ENCODE peak calls at places on chromosomes 13 and 19, in five cellular contexts. R is sigmoid colon, G is esophagus muscularis mucosa, U is A549, S is tibial nerve. F is an unnamed sample.

GRCh38 chr19:29634002-29634401 is 27.9 kb downstream of the POP4 start:
- DNase-seq in R (no peak), G (no peak), U (no peak), S (no peak), F (no peak)

GRCh38 chr19:41701401-41702075 is 6.9 kb upstream of the CEACAM5 start:
- DNase-seq in R (peak), G (peak), U (peak), S (no peak), F (peak)

GRCh38 chr19:47094557-47095517 is 18.7 kb downstream of the ZC3H4 start:
- DNase-seq in R (no peak), G (no peak), U (no peak), S (no peak), F (peak)

GRCh38 chr19:34962281-34962944 is 1.6 kb downstream of the ZNF792 start:
- DNase-seq in R (no peak), G (no peak), U (no peak), S (no peak), F (no peak)

GRCh38 chr19:45717983-45718650 is 12.6 kb downstream of the FBXO46 start:
- DNase-seq in R (peak), G (no peak), U (no peak), S (no peak), F (no peak)

GRCh38 chr13:79448413-79448812 is 32.5 kb upstream of the NDFIP2 start:
- DNase-seq in R (no peak), G (no peak), U (no peak), S (no peak), F (no peak)

GRCh38 chr13:77544365-77544764 is 8.9 kb downstream of the SCEL start:
- DNase-seq in R (peak), G (peak), U (no peak), S (peak), F (peak)

GRCh38 chr13:24282256-24282655 is 27.1 kb upstream of the C1QTNF9 start:
- DNase-seq in R (no peak), G (no peak), U (no peak), S (no peak), F (no peak)

GRCh38 chr19:53057904-53058579 is 13.5 kb downstream of the ERVV-2 start:
- DNase-seq in R (no peak), G (no peak), U (no peak), S (no peak), F (no peak)

GRCh38 chr19:47839411-47839810 is 17.7 kb downstream of the CRX start:
- DNase-seq in R (no peak), G (no peak), U (no peak), S (no peak), F (no peak)

GRCh38 chr19:35404879-35405622 is 34.2 kb downstream of the GPR42 start:
- DNase-seq in R (no peak), G (no peak), U (peak), S (no peak), F (peak)

GRCh38 chr13:73056054-73056962 is 2.5 kb upstream of the KLF5 start:
- DNase-seq in R (no peak), G (no peak), U (peak), S (no peak), F (no peak)

GRCh38 chr13:113176292-113176691 is 17.8 kb downstream of the PROZ start:
- DNase-seq in R (no peak), G (no peak), U (no peak), S (no peak), F (peak)

DNA sequence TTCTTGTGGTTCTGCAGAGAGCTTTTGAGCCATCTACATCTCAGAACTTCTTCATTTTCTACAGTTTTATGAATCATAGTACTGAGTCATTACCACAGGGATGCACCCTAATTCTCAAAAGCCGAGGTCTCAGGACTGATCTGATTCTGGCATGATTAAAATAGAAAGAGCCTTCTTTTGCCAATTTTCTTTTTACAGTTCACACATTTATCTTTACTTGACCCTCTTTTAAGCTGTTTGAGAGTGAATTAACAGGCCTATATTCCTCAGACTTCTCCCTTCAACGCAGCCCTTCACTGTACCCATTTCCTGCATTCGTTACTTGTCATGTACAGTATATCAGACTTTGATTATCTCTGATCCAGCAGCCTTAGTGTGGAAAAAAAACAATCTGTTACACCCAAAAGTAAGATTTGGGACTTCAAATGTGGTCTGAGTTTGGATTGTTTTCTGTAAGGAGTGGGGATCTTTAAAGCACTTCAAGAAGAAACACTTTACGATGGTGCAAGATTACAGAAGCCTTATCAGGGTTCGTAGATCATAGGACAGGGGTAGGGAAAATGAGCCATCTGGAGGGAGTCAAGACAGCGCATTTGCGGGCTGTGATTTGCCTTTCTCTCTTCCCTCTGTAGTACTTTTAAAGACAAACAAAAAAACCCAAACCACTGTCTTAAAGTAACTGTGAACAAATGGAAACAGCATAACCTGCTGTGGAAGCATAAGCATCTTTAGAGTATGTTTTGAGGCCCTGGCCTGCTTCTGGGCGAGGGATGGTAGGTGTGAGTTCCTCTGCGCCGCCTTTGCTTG is 15.3 kb upstream of the GPR183 start:
- DNase-seq in R (no peak), G (no peak), U (no peak), S (no peak), F (no peak)
- TF ChIP-seq EP300 in R (no peak), G (no peak), U (no peak), S (peak), F (no peak)

GRCh38 chr13:33789067-33789606 is 28.8 kb upstream of the RFC3 start:
- DNase-seq in R (no peak), G (no peak), U (no peak), S (no peak), F (no peak)

GRCh38 chr13:33787051-33787591 is 30.8 kb upstream of the RFC3 start:
- DNase-seq in R (no peak), G (no peak), U (no peak), S (no peak), F (no peak)

GRCh38 chr13:33784738-33785137 is 33.2 kb upstream of the RFC3 start:
- DNase-seq in R (no peak), G (no peak), U (no peak), S (no peak), F (no peak)

GRCh38 chr13:33782631-33783030 is 35.3 kb upstream of the RFC3 start:
- DNase-seq in R (no peak), G (no peak), U (no peak), S (no peak), F (no peak)

GRCh38 chr13:33785384-33785783 is 32.6 kb upstream of the RFC3 start:
- DNase-seq in R (no peak), G (no peak), U (no peak), S (no peak), F (no peak)
- TF ChIP-seq EP300 in R (no peak), G (no peak), U (no peak), S (no peak), F (no peak)

GRCh38 chr19:49641688-49642487 is at the start of gene SCAF1:
- DNase-seq in R (peak), G (peak), U (peak), S (peak), F (peak)

GRCh38 chr19:49638360-49638759 is 1.6 kb downstream of the RRAS start:
- DNase-seq in R (no peak), G (no peak), U (peak), S (no peak), F (peak)

GRCh38 chr19:49639401-49640112 is 386 bp downstream of the RRAS start:
- DNase-seq in R (peak), G (no peak), U (no peak), S (peak), F (peak)

GRCh38 chr19:49642488-49643035 is 553 bp downstream of the SCAF1 start:
- DNase-seq in R (no peak), G (no peak), U (no peak), S (no peak), F (no peak)

DNA sequence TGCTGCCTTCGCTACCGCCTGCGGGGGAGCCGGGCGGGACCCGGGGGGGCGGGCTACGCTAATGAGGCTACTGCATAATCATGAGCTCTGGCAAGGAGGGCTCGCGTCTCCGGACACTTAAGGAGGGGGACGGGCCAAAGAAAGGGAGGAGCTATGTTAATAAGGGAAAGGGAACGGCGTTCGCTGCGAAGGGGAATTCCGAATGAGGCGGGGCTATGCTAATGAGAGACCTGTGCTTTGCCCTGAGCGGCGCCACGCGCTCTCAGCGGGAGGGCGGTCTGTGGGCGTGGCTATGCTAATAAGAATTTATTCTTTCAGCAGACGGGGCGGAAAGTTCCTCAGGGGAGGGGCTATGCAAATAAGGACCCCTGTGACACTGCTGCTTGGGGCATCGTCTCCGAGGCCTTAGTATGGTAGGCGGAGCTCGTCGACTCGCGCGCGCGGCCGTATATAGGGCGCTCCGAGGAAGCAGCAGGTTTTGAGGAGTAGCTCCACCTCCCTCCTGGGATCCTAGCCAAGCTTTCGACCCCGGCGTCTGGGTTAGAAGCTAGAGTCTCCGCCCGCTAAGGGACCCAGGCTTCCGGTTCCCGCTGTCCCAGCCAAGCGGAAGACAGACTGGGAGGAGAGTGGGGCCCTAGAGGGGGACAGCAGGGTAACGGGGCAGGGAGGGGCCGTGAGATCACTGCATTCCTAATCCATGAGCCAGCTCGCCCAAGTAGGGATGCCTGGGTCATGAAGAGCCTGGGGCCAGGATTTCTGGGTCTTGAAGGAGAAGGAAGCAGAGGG is at the start of gene RRAS:
- DNase-seq in R (peak), G (peak), U (peak), S (peak), F (peak)
- TF ChIP-seq EP300 in R (peak), G (peak), U (peak), S (peak), F (peak)

GRCh38 chr13:51803422-51804294 is at the start of gene DHRS12:
- DNase-seq in R (peak), G (peak), U (peak), S (peak), F (peak)

GRCh38 chr13:51805313-51805712 is 1.4 kb upstream of the DHRS12 start:
- DNase-seq in R (no peak), G (no peak), U (no peak), S (no peak), F (no peak)

GRCh38 chr13:51803018-51803417 is 945 bp downstream of the DHRS12 start:
- DNase-seq in R (peak), G (no peak), U (no peak), S (no peak), F (no peak)

GRCh38 chr13:51805925-51806324 is 2.0 kb upstream of the DHRS12 start:
- DNase-seq in R (no peak), G (no peak), U (no peak), S (no peak), F (no peak)

GRCh38 chr13:51804295-51805172 is 571 bp upstream of the DHRS12 start:
- DNase-seq in R (peak), G (no peak), U (no peak), S (peak), F (peak)
- TF ChIP-seq EP300 in R (no peak), G (no peak), U (no peak), S (no peak), F (no peak)

GRCh38 chr19:10811391-10812111 is 24.5 kb downstream of the TMED1 start:
- DNase-seq in R (no peak), G (no peak), U (no peak), S (no peak), F (no peak)
- TF ChIP-seq EP300 in R (no peak), G (no peak), U (no peak), S (no peak), F (no peak)

GRCh38 chr13:36297600-36298338 is at the start of gene CCDC169:
- DNase-seq in R (peak), G (no peak), U (peak), S (peak), F (peak)
- TF ChIP-seq EP300 in R (peak), G (no peak), U (no peak), S (peak), F (no peak)